ENCODE peak calls at places on chromosomes 4 and X, in four cellular contexts. N, E, C and Y are unnamed samples.

GRCh38 chr4:1113311-1114009 is at the start of gene RNF212:
- DNase-seq in N (peak), E (peak), C (peak), Y (peak)

GRCh38 chrX:40157228-40158035 is 59.7 kb upstream of the BCOR start:
- DNase-seq in N (no peak), E (no peak), C (no peak), Y (peak)

GRCh38 chr4:140372607-140373327 is 679 bp upstream of the SCOC start:
- DNase-seq in N (no peak), E (no peak), C (no peak), Y (no peak)

GRCh38 chrX:154056739-154057367 is 37.2 kb upstream of the IRAK1 start:
- DNase-seq in N (no peak), E (no peak), C (no peak), Y (no peak)

GRCh38 chrX:2635366-2635765 is 55.7 kb upstream of the CD99 start:
- DNase-seq in N (no peak), E (no peak), C (no peak), Y (no peak)

GRCh38 chr4:39020130-39020529 is 12.1 kb downstream of the TMEM156 start:
- DNase-seq in N (no peak), E (no peak), C (no peak), Y (no peak)

GRCh38 chr4:858831-859451 is 33.0 kb upstream of the CPLX1 start:
- DNase-seq in N (no peak), E (no peak), C (no peak), Y (no peak)

GRCh38 chrX:48958635-48959094 is 1.3 kb upstream of the OTUD5 start:
- DNase-seq in N (no peak), E (no peak), C (peak), Y (no peak)

GRCh38 chr4:185912779-185913178 is 100.8 kb upstream of the SORBS2 start:
- DNase-seq in N (no peak), E (no peak), C (no peak), Y (no peak)

GRCh38 chr4:113445286-113445685 is 316.3 kb downstream of the CAMK2D start:
- DNase-seq in N (no peak), E (no peak), C (no peak), Y (no peak)

GRCh38 chr4:80184791-80185756 is 12.2 kb upstream of the PRDM8 start:
- DNase-seq in N (no peak), E (no peak), C (peak), Y (peak)

GRCh38 chr4:157127571-157127970 is 51.6 kb downstream of the GLRB start:
- DNase-seq in N (no peak), E (no peak), C (no peak), Y (peak)